ENCODE peak calls at places on chromosomes 16 and 17, in eight cellular contexts. G is IMR-90; Y is heart right ventricle; J is CD4-positive, alpha-beta T cell; C is neural progenitor cell; S is GM12865; L is breast epithelium; V is lower leg skin. W is an unnamed sample.

GRCh38 chr17:45410144-45411091 is 22.3 kb downstream of the ARHGAP27 start:
- DNase-seq in G (no peak), Y (no peak), J (peak), C (no peak), S (peak), L (no peak), V (no peak), W (no peak)

GRCh38 chr16:89890886-89891657 is 17.7 kb downstream of the TCF25 start:
- DNase-seq in G (no peak), Y (no peak), J (no peak), C (no peak), S (no peak), L (no peak), V (no peak), W (no peak)

GRCh38 chr16:87818533-87819161 is 50.7 kb downstream of the SLC7A5 start:
- DNase-seq in G (no peak), Y (no peak), J (no peak), C (no peak), S (no peak), L (no peak), V (no peak), W (no peak)

GRCh38 chr16:88351521-88352101 is 31.1 kb upstream of the ZNF469 start:
- DNase-seq in G (no peak), Y (no peak), J (no peak), C (no peak), S (no peak), L (no peak), V (no peak), W (no peak)

GRCh38 chr17:58344047-58344790 is 7.8 kb downstream of the SUPT4H1 start:
- DNase-seq in G (no peak), Y (no peak), J (peak), C (no peak), S (peak), L (no peak), V (no peak), W (no peak)

GRCh38 chr16:1972490-1972877 is 631 bp downstream of the TBL3 start:
- DNase-seq in G (no peak), Y (no peak), J (no peak), C (peak), S (no peak), L (no peak), V (no peak), W (no peak)

GRCh38 chr16:75761111-75761510 is 34.8 kb upstream of the CPHXL start:
- DNase-seq in G (peak), Y (no peak), J (no peak), C (no peak), S (peak), L (no peak), V (no peak), W (no peak)

GRCh38 chr16:89322381-89323119 is 105.0 kb downstream of the ZNF778 start:
- DNase-seq in G (peak), Y (no peak), J (no peak), C (peak), S (no peak), L (no peak), V (no peak), W (no peak)

GRCh38 chr16:11757671-11758545 is 15.3 kb upstream of the TXNDC11 start:
- DNase-seq in G (peak), Y (no peak), J (no peak), C (no peak), S (no peak), L (no peak), V (no peak), W (no peak)

GRCh38 chr16:19664166-19664565 is 53.9 kb downstream of the KNOP1 start:
- DNase-seq in G (no peak), Y (no peak), J (no peak), C (no peak), S (no peak), L (no peak), V (no peak), W (no peak)

GRCh38 chr16:1481906-1482835 is 6.6 kb downstream of the PTX4 start:
- DNase-seq in G (peak), Y (no peak), J (no peak), C (no peak), S (no peak), L (no peak), V (no peak), W (no peak)

GRCh38 chr17:57294629-57295501 is 38.5 kb downstream of the MSI2 start:
- DNase-seq in G (peak), Y (peak), J (peak), C (no peak), S (no peak), L (no peak), V (no peak), W (no peak)

GRCh38 chr17:41492771-41493170 is 3.1 kb upstream of the KRT36 start:
- DNase-seq in G (peak), Y (peak), J (no peak), C (no peak), S (no peak), L (no peak), V (no peak), W (no peak)

GRCh38 chr16:55021595-55022475 is 91.2 kb downstream of the IRX5 start:
- DNase-seq in G (no peak), Y (no peak), J (no peak), C (peak), S (peak), L (no peak), V (peak), W (no peak)
- TF ChIP-seq CTCF in G (no peak), Y (no peak), J (no peak), C (peak), S (no peak), L (no peak), V (no peak), W (peak)

DNA sequence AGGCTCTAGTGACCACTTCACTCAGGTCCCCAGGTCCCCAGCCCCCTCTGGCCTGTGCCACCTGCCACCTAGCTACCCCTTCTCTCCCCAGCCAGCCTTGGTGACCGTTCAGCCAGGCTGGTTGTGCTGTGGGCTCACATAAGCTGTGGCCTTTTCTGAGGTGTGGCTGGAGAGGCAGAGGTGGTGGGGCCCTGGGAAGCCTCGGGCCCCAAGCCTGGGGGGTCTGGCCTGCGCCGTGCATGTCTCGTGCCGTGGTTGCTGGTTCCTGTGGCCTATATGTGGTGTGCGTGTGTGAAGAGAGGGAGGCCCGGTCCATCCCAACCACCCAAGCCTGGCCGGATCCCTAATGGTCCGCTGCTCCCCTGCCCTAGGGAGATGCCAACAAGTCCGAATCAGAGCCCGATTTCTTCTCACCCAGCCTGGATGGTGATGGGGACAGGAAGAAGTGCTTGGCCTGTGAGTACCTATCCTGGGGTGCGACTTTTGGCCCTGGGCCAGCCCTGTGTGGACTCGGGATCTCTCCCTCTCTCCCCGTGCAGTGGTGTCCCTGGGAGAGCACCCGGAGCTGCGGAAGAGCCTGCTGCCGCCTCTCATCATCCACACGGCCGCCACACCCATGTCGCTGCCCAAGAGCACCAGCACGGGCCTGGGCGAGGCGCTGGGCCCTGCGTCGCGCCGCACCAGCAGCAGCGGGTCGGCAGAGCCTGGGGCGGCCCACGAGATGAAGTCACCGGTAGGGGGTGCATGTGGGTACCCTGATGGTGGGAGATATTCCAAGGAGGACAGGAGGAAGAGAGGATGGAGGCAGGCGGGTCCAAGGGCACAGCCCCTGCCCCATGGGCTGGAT is 35.9 kb downstream of the CACNA1G start:
- DNase-seq in G (no peak), Y (no peak), J (no peak), C (peak), S (no peak), L (no peak), V (no peak), W (no peak)
- TF ChIP-seq CTCF in G (peak), Y (no peak), J (no peak), C (peak), S (peak), L (no peak), V (no peak), W (peak)

GRCh38 chr17:3038941-3039340 is 24.5 kb downstream of the OR1D5 start:
- DNase-seq in G (no peak), Y (no peak), J (no peak), C (no peak), S (no peak), L (no peak), V (peak), W (no peak)

GRCh38 chr17:3039748-3040147 is 23.7 kb downstream of the OR1D5 start:
- DNase-seq in G (peak), Y (no peak), J (no peak), C (no peak), S (no peak), L (no peak), V (no peak), W (no peak)

GRCh38 chr17:3046753-3047152 is 16.7 kb downstream of the OR1D5 start:
- DNase-seq in G (no peak), Y (no peak), J (no peak), C (no peak), S (no peak), L (no peak), V (no peak), W (no peak)

GRCh38 chr17:3040882-3041281 is 22.5 kb downstream of the OR1D5 start:
- DNase-seq in G (no peak), Y (no peak), J (no peak), C (no peak), S (no peak), L (no peak), V (peak), W (no peak)

GRCh38 chr17:3043737-3044365 is 19.6 kb downstream of the OR1D5 start:
- DNase-seq in G (no peak), Y (no peak), J (no peak), C (peak), S (peak), L (no peak), V (peak), W (no peak)
- TF ChIP-seq CTCF in G (no peak), Y (no peak), J (no peak), C (peak), S (peak), L (no peak), V (no peak), W (peak)

GRCh38 chr16:17224350-17224749 is 246.4 kb downstream of the XYLT1 start:
- DNase-seq in G (no peak), Y (no peak), J (no peak), C (no peak), S (no peak), L (no peak), V (no peak), W (no peak)
- TF ChIP-seq CTCF in G (no peak), Y (no peak), J (no peak), C (no peak), S (no peak), L (no peak), V (no peak), W (no peak)

DNA sequence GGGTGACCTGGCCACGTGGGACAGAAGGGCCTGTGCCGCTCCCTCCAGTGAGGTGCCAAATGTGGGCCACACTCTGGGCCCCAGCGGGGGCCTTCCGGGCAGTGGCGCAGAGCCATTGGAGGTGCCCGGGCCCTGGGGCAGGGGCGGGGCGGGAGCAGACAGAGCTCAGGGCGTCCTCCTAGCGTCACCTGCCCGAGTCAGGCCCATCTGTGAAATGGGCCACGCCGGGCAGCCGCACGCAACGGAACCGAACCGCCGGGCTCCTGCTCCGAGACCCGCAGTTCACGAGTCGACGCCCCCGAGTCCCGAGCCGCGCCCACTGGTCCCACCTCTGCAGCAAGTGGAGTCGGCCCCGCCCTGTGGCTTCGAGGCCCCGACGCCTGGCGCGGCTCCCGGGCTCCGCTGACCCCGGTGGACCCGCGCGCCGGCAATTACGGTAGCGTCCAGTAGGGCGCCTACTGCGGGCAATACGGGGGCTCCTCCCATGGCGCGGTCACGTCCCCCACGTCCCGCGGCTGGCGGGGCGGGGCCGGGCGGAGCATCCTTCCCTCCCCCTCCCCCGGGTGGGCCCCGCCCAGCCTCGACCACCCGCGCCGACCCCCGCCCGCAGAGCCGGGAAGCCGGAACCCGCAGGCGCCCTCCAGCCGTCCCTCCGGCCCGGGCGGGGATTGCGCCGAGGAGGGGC is 1.9 kb downstream of the SLC16A3 start:
- DNase-seq in G (peak), Y (peak), J (no peak), C (peak), S (peak), L (no peak), V (peak), W (peak)
- TF ChIP-seq CTCF in G (peak), Y (peak), J (no peak), C (peak), S (peak), L (peak), V (no peak), W (peak)

DNA sequence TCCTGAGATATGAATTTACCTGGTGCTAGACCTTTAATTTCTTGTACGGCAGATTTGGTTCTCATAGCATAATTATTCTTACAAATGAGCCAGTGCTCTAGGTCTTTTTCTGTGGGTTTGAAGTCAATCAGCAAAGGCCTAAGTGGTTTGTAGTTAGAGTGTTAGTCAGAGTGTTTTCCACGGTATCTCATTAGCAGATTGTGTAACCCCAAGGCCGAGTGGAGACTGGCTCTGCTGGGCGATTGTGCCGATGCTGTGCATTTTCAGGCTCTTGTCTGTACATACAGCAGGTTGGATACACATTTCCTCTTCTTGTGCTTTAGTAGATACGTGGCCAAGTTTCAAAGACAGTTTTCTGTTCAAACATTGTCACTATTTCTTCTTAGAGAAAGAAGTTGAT is 78.6 kb upstream of the CA10 start:
- DNase-seq in G (no peak), Y (no peak), J (no peak), C (no peak), S (no peak), L (no peak), V (no peak), W (no peak)
- TF ChIP-seq CTCF in G (no peak), Y (no peak), J (no peak), C (no peak), S (no peak), L (no peak), V (no peak), W (no peak)

GRCh38 chr17:67891481-67892119 is 66.3 kb downstream of the BPTF start:
- DNase-seq in G (peak), Y (no peak), J (no peak), C (peak), S (no peak), L (no peak), V (no peak), W (no peak)
- TF ChIP-seq CTCF in G (peak), Y (no peak), J (no peak), C (no peak), S (no peak), L (no peak), V (no peak), W (peak)

DNA sequence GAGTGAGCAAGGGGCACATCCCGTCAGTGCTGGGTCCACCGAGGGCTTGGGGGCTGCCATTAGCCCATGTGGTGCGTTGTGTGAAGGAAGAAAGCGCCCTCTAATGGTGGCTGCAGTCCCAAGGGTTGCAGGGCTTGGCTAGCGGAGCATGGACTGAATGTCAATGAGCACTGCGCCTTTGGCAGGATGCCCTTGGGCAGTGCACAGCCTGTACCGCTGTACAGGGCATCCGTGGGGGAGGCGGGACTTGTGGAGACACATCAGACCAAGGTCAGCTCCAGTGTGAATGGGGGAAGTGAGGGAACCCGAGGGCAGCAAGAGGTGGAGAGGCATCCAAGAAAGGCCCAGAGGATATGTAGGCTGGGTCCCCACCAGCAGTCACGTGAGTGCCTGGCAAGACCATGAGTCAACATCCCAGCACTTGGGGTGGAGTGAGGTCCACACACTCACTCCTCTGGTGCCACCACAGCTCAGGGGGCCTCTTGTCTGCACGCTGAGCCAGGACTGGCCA is 75.5 kb upstream of the MED9 start:
- DNase-seq in G (no peak), Y (no peak), J (no peak), C (peak), S (peak), L (no peak), V (no peak), W (no peak)
- TF ChIP-seq CTCF in G (peak), Y (no peak), J (no peak), C (peak), S (peak), L (no peak), V (no peak), W (no peak)